ENCODE peak calls at places on chromosomes 12 and 14, in four cellular contexts. W is psoas muscle, E is astrocyte, I is WERI-Rb-1. B is an unnamed sample.

GRCh38 chr12:1801285-1801975 is 18.9 kb upstream of the LRTM2 start:
- DNase-seq in I (peak; percentile 6), E (peak; percentile 66), W (no peak), B (peak; percentile 38)

GRCh38 chr12:121626853-121627623 is 708 bp downstream of the ORAI1 start:
- DNase-seq in E (peak; percentile 54), I (peak; percentile 69), W (peak; percentile 63), B (peak; percentile 86)

GRCh38 chr12:104816845-104817503 is 141.1 kb downstream of the SLC41A2 start:
- DNase-seq in W (no peak), I (no peak), E (no peak), B (no peak)

GRCh38 chr12:120115692-120116442 is 686 bp downstream of the RAB35 start:
- DNase-seq in I (peak; percentile 46), E (no peak), W (no peak), B (peak; percentile 76)

GRCh38 chr12:104643921-104644669 is 187.3 kb downstream of the CHST11 start:
- DNase-seq in E (no peak), W (no peak), I (no peak), B (no peak)

GRCh38 chr12:20549115-20549719 is 145.9 kb upstream of the SLCO1C1 start:
- DNase-seq in I (peak; percentile 41), W (no peak), E (no peak), B (no peak)

GRCh38 chr12:30599631-30600030 is 96.0 kb downstream of the IPO8 start:
- DNase-seq in I (no peak), W (no peak), E (no peak), B (no peak)

GRCh38 chr14:48247972-48248371 is 572.6 kb upstream of the MDGA2 start:
- DNase-seq in E (no peak), I (no peak), W (no peak), B (no peak)

GRCh38 chr12:124696689-124697476 is 129.5 kb upstream of the NCOR2 start:
- DNase-seq in W (no peak), I (no peak), E (no peak), B (no peak)

GRCh38 chr12:110693731-110694130 is 4.8 kb upstream of the HVCN1 start:
- DNase-seq in E (no peak), I (no peak), W (peak; percentile 42), B (peak; percentile 77)

GRCh38 chr12:7112041-7112440 is 3.0 kb upstream of the C1RL start:
- DNase-seq in I (no peak), W (no peak), E (no peak), B (no peak)

GRCh38 chr12:563899-564298 is 99.3 kb downstream of the NINJ2 start:
- DNase-seq in E (no peak), W (no peak), I (no peak), B (no peak)

GRCh38 chr12:27922591-27923139 is 49.9 kb downstream of the PTHLH start:
- DNase-seq in W (no peak), I (no peak), E (peak; percentile 61), B (no peak)

GRCh38 chr12:80714846-80715245 is 1.9 kb upstream of the MYF5 start:
- DNase-seq in I (no peak), W (no peak), E (no peak), B (no peak)

GRCh38 chr14:71361335-71361734 is 454.1 kb downstream of the PCNX1 start:
- DNase-seq in E (peak; percentile 32), W (no peak), I (no peak), B (no peak)

GRCh38 chr12:47378907-47379306 is 299.1 kb upstream of the AMIGO2 start:
- DNase-seq in W (no peak), E (no peak), I (no peak), B (no peak)

GRCh38 chr14:58151264-58151700 is 731 bp downstream of the ARMH4 start:
- DNase-seq in W (no peak), I (peak; percentile 9), E (no peak), B (no peak)

GRCh38 chr14:50186088-50186487 is 45.3 kb downstream of the SOS2 start:
- DNase-seq in E (no peak), W (no peak), I (no peak), B (no peak)

GRCh38 chr12:124620606-124621295 is 53.3 kb upstream of the NCOR2 start:
- DNase-seq in I (peak; percentile 24), W (no peak), E (peak; percentile 92), B (no peak)

GRCh38 chr12:121712462-121713256 is at the start of gene TMEM120B:
- DNase-seq in I (peak; percentile 83), E (peak; percentile 37), W (peak; percentile 88), B (peak; percentile 92)

GRCh38 chr12:28883406-28883997 is 265.6 kb upstream of the FAR2 start:
- DNase-seq in I (no peak), E (no peak), W (no peak), B (no peak)

GRCh38 chr12:102948941-102949352 is 8.5 kb upstream of the ASCL1 start:
- DNase-seq in W (peak; percentile 23), I (peak; percentile 59), E (no peak), B (no peak)

DNA sequence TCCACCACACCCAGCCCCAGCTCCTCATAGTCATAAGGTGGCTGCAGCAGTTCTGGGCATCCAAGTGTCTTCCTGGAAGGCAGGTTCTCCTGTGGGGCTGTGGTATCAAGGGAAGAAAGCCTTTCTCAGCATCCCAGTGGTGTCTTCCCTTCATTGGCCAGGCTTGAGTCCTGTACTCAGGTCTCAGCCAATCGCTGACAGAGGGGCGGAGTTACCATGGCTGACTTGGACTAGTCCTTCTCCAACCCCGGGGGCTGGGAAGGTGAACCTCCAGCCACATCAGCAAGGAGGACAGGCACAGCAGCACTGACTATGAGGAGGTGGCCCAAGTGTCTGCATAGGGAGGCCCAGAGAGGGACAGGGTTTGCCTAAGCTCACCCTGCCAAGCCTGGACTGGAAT is 64.0 kb upstream of the SLC24A4 start:
- DNase-seq in W (no peak), E (no peak), I (no peak), B (no peak)
- H3K4me3 ChIP-seq in W (no peak overlapping the region), E (no peak overlapping the region), I (no peak overlapping the region), B (no peak overlapping the region)

DNA sequence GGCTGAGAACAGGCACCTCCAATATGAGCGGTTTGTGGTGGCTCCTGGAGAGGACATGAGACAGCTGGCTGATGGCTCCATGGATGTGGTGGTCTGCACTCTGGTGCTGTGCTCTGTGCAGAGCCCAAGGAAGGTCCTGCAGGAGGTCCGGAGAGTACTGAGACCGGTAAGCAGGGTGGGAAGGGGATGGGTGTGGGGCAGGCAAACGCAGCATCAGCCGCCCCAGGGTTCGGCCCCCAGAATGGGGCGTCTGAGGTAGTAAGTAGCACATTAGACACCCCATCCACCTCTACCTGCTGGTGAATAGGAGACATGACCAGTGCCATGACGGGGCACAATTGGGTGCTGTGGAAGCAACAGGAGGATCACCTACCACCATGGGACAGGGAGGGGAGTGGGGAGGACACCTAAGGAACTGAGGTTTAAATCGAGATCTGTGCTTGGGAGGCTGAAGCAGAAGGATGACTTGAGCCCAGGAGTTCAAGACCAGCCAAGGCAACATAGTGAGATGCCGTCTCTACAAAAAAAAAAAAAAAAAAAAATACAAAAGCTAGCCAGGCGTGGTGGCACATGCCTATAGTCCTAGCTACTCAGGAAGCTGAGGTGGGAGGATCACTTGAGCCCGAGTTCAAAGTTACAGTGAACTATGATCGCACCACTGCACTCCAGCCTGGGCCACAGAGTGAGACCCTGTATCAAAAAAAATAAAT is 25.5 kb downstream of the ITGA7 start:
- DNase-seq in I (no peak), E (no peak), W (no peak), B (no peak)
- H3K27ac ChIP-seq in I (no peak overlapping the region), E (no peak overlapping the region), W (peak overlapping the region; percentile 67), B (no peak overlapping the region)

GRCh38 chr12:85836716-85837100 is 499 bp upstream of the RASSF9 start:
- DNase-seq in W (no peak), I (no peak), E (no peak), B (no peak)
- H3K4me3 ChIP-seq in W (peak overlapping the region; percentile 64), I (no peak overlapping the region), E (peak overlapping the region; percentile 72), B (peak overlapping the region; percentile 59)

GRCh38 chr14:92540472-92541048 is 27.0 kb downstream of the RIN3 start:
- DNase-seq in W (peak; percentile 93), I (no peak), E (peak; percentile 100), B (peak; percentile 86)

GRCh38 chr14:92539875-92540274 is 26.3 kb downstream of the RIN3 start:
- DNase-seq in E (no peak), W (peak; percentile 23), I (no peak), B (no peak)

GRCh38 chr14:92534863-92535654 is 21.5 kb downstream of the RIN3 start:
- DNase-seq in E (no peak), I (no peak), W (no peak), B (peak; percentile 32)

GRCh38 chr14:92539419-92539818 is 25.8 kb downstream of the RIN3 start:
- DNase-seq in W (no peak), I (no peak), E (no peak), B (no peak)

GRCh38 chr14:92538412-92539017 is 24.9 kb downstream of the RIN3 start:
- DNase-seq in E (no peak), W (no peak), I (no peak), B (no peak)
- H3K27ac ChIP-seq in E (no peak overlapping the region), W (no peak overlapping the region), I (no peak overlapping the region), B (peak overlapping the region; percentile 88)

DNA sequence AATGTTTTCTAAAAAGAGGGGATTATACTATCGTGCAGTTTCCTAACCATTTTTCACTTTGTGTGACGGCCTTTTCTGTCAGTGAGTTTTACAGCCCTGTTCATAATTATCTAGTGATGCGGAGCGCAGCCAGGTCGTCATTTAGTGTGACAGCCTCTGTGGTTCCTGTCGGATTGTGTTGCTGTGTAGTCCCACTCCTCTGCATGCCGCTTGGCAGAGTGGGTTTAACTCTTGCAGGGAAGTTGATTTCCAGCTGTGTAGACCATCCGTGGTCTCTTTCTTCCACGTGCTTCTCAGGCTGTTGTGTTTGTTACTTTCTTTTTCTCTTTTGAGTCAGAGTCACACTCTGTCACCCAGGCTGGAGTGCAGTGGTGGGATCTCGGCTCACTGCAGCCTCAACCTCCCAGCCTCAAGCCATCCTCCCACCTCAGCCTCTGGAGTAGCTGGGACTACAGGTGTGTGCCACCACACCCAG is 8.6 kb downstream of the RAN start:
- DNase-seq in W (no peak), E (no peak), I (no peak), B (no peak)
- H3K4me3 ChIP-seq in W (peak overlapping the region; percentile 18), E (peak overlapping the region; percentile 11), I (no peak overlapping the region), B (peak overlapping the region; percentile 1)

GRCh38 chr12:116143883-116144266 is 133.6 kb downstream of the MED13L start:
- DNase-seq in E (peak; percentile 84), W (no peak), I (no peak), B (no peak)

GRCh38 chr12:116142936-116143882 is 134.3 kb downstream of the MED13L start:
- DNase-seq in W (no peak), I (no peak), E (peak; percentile 92), B (no peak)

GRCh38 chr12:116140559-116140958 is 136.9 kb downstream of the MED13L start:
- DNase-seq in W (no peak), E (no peak), I (no peak), B (no peak)

GRCh38 chr12:116141110-116141832 is 136.2 kb downstream of the MED13L start:
- DNase-seq in I (no peak), E (no peak), W (no peak), B (no peak)

GRCh38 chr12:116141833-116142162 is 135.7 kb downstream of the MED13L start:
- DNase-seq in I (no peak), W (no peak), E (no peak), B (no peak)
- H3K27ac ChIP-seq in I (no peak overlapping the region), W (peak overlapping the region; percentile 10), E (no peak overlapping the region), B (no peak overlapping the region)

B was measured in upper lobe of right lung.